ENCODE peak calls at places on chromosomes 16 and 17, in eight cellular contexts. V is progenitor cell of endocrine pancreas, D is Panc1, J is BJ, I is GM10248, L is neural crest cell, Q is adrenal gland, T is GM13976. H is an unnamed sample.

GRCh38 chr17:76398523-76399174 is 14.2 kb downstream of the SPHK1 start:
- DNase-seq in V (no peak), D (no peak), J (no peak), I (no peak), L (no peak), Q (no peak), T (no peak), H (no peak)

GRCh38 chr16:4752351-4753100 is 14.4 kb downstream of the ZNF500 start:
- DNase-seq in V (no peak), D (no peak), J (no peak), I (no peak), L (no peak), Q (no peak), T (no peak), H (no peak)

GRCh38 chr16:3149193-3149530 is 14.3 kb downstream of the ZNF213 start:
- DNase-seq in V (no peak), D (no peak), J (no peak), I (no peak), L (no peak), Q (no peak), T (no peak), H (no peak)

GRCh38 chr16:77715145-77715544 is 7.2 kb upstream of the NUDT7 start:
- DNase-seq in V (no peak), D (no peak), J (no peak), I (no peak), L (no peak), Q (no peak), T (no peak), H (no peak)

GRCh38 chr16:80948886-80949502 is 57.7 kb downstream of the CMC2 start:
- DNase-seq in V (no peak), D (no peak), J (no peak), I (peak; percentile 53), L (peak; percentile 47), Q (peak; percentile 65), T (peak; percentile 55), H (no peak)

GRCh38 chr16:27049117-27049516 is 17.6 kb upstream of the C16orf82 start:
- DNase-seq in V (no peak), D (no peak), J (no peak), I (no peak), L (no peak), Q (no peak), T (no peak), H (no peak)

GRCh38 chr17:30244853-30245385 is 9.4 kb upstream of the SLC6A4 start:
- DNase-seq in V (no peak), D (no peak), J (peak; percentile 53), I (no peak), L (no peak), Q (no peak), T (no peak), H (no peak)

GRCh38 chr17:2707721-2708584 is 3.6 kb downstream of the CLUH start:
- DNase-seq in V (no peak), D (no peak), J (no peak), I (no peak), L (peak; percentile 39), Q (peak; percentile 91), T (no peak), H (no peak)

GRCh38 chr17:80428363-80428762 is 13.4 kb downstream of the ENDOV start:
- DNase-seq in V (no peak), D (no peak), J (no peak), I (no peak), L (no peak), Q (no peak), T (no peak), H (no peak)

GRCh38 chr17:65191805-65192740 is 54.9 kb downstream of the RGS9 start:
- DNase-seq in V (no peak), D (no peak), J (no peak), I (no peak), L (no peak), Q (peak; percentile 81), T (no peak), H (no peak)

GRCh38 chr16:81758376-81758775 is 20.7 kb upstream of the PLCG2 start:
- DNase-seq in V (no peak), D (no peak), J (no peak), I (no peak), L (no peak), Q (no peak), T (no peak), H (no peak)

GRCh38 chr16:80029381-80029630 is 428.8 kb upstream of the MAF start:
- DNase-seq in V (no peak), D (no peak), J (no peak), I (no peak), L (no peak), Q (no peak), T (no peak), H (no peak)

GRCh38 chr17:45734598-45734997 is 49.5 kb upstream of the CRHR1 start:
- DNase-seq in V (no peak), D (no peak), J (no peak), I (no peak), L (no peak), Q (no peak), T (no peak), H (no peak)

GRCh38 chr17:73342057-73342522 is 30.3 kb upstream of the CDC42EP4 start:
- DNase-seq in V (no peak), D (no peak), J (no peak), I (no peak), L (peak; percentile 41), Q (peak; percentile 89), T (no peak), H (no peak)

GRCh38 chr17:48194097-48194550 is 86.6 kb downstream of the SNX11 start:
- DNase-seq in V (no peak), D (no peak), J (peak; percentile 46), I (no peak), L (no peak), Q (no peak), T (no peak), H (no peak)

GRCh38 chr17:6476834-6477210 is 32.6 kb downstream of the PIMREG start:
- DNase-seq in V (no peak), D (no peak), J (no peak), I (no peak), L (no peak), Q (peak; percentile 73), T (no peak), H (no peak)

GRCh38 chr17:42748906-42749798 is 4.3 kb upstream of the EZH1 start:
- DNase-seq in V (no peak), D (no peak), J (no peak), I (no peak), L (no peak), Q (no peak), T (no peak), H (no peak)

GRCh38 chr17:42743595-42744282 is 1.1 kb downstream of the EZH1 start:
- DNase-seq in V (no peak), D (no peak), J (no peak), I (no peak), L (no peak), Q (no peak), T (no peak), H (no peak)

GRCh38 chr17:42744283-42744805 is 496 bp downstream of the EZH1 start:
- DNase-seq in V (no peak), D (no peak), J (no peak), I (peak; percentile 78), L (no peak), Q (peak; percentile 83), T (peak; percentile 80), H (peak; percentile 50)

GRCh38 chr17:42748202-42748905 is 3.5 kb upstream of the EZH1 start:
- DNase-seq in V (no peak), D (no peak), J (no peak), I (no peak), L (no peak), Q (no peak), T (no peak), H (no peak)

GRCh38 chr17:42744806-42745617 is at the start of gene EZH1:
- DNase-seq in V (peak; percentile 93), D (no peak), J (peak; percentile 44), I (peak; percentile 100), L (peak; percentile 91), Q (peak; percentile 93), T (peak; percentile 100), H (peak; percentile 92)
- TF ChIP-seq CTCF in V (no peak), D (no peak), J (no peak), I (no peak), L (no peak), Q (peak; percentile 16), T (no peak), H (no peak)

GRCh38 chr17:57892820-57893595 is 43.2 kb upstream of the MRPS23 start:
- DNase-seq in V (no peak), D (no peak), J (peak; percentile 95), I (no peak), L (peak; percentile 73), Q (peak; percentile 98), T (no peak), H (peak; percentile 23)
- TF ChIP-seq CTCF in V (no peak), D (no peak), J (no peak), I (no peak), L (no peak), Q (peak; percentile 14), T (no peak), H (peak; percentile 29)

GRCh38 chr16:70419384-70420327 is 19.2 kb downstream of the ST3GAL2 start:
- DNase-seq in V (no peak), D (no peak), J (no peak), I (no peak), L (no peak), Q (no peak), T (no peak), H (no peak)

GRCh38 chr16:70418274-70418992 is 20.5 kb downstream of the ST3GAL2 start:
- DNase-seq in V (no peak), D (no peak), J (no peak), I (no peak), L (no peak), Q (no peak), T (no peak), H (no peak)

GRCh38 chr16:70417661-70418060 is 21.2 kb downstream of the ST3GAL2 start:
- DNase-seq in V (no peak), D (no peak), J (no peak), I (no peak), L (no peak), Q (no peak), T (no peak), H (no peak)

GRCh38 chr16:70416748-70417616 is 21.9 kb downstream of the ST3GAL2 start:
- DNase-seq in V (no peak), D (no peak), J (no peak), I (peak; percentile 78), L (no peak), Q (no peak), T (peak; percentile 83), H (no peak)

GRCh38 chr16:70418993-70419318 is 19.9 kb downstream of the ST3GAL2 start:
- DNase-seq in V (no peak), D (no peak), J (no peak), I (no peak), L (no peak), Q (no peak), T (no peak), H (no peak)
- TF ChIP-seq CTCF in V (no peak), D (no peak), J (no peak), I (no peak), L (no peak), Q (no peak), T (no peak), H (no peak)

DNA sequence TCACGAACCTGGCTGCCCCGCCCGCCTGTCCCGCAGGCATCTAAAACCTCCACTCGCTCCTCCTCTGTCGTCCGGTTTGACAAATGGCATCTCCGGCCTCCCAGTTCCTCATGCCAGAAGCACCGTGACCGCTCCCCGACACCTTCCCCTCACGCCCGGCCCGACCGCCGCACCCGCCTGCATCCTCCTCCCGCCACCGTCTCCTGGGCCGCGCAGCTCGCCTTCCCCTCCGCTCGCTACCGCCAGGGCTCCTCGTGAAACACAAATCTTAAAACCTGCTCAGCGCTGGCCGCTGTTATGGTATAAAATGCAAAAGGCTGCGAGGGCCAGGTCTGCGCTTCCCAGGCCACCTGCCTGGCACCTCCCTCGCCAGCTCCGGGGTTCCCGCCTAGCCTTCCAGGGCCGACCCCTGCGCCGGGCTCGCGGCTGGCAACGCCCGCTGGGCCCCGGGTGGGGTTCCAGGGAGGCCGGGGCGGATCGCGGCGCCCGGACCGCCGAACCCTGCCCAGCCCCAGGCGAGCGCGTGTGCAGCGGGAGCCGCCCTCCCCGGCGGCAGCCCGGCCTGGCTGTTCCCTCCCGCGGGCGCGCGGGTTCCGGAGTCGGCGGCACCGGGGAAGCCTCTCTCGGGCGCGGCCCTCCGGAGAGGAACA is 488 bp downstream of the SPSB3 start:
- DNase-seq in V (no peak), D (no peak), J (no peak), I (no peak), L (no peak), Q (no peak), T (no peak), H (peak; percentile 38)
- TF ChIP-seq CTCF in V (peak; percentile 35), D (no peak), J (peak; percentile 9), I (no peak), L (peak; percentile 43), Q (no peak), T (no peak), H (peak; percentile 38)

H was measured in natural killer cell.